ENCODE peak calls at places on chromosomes 1 and 21, in four cellular contexts. One of them, this sample, is unnamed.

GRCh38 chr21:43208561-43209332 is 39.9 kb downstream of the CRYAA start:
- DNase-seq in prostate gland: peak; percentile 3
- DNase-seq in stimulated activated CD4-positive, alpha-beta T cell treated with anti-CD3 and anti-CD28 coated beads, Interleukin-12 subunit alpha, Interleukin-12 subunit beta, amount 100 ng/mL, for 4 hours: no peak
- DNase-seq in cardiac fibroblast: no peak
- DNase-seq in this sample: no peak

GRCh38 chr1:184476187-184476586 is 89.4 kb downstream of the C1orf21 start:
- DNase-seq in prostate gland: no peak
- DNase-seq in stimulated activated CD4-positive, alpha-beta T cell treated with anti-CD3 and anti-CD28 coated beads, Interleukin-12 subunit alpha, Interleukin-12 subunit beta, amount 100 ng/mL, for 4 hours: no peak
- DNase-seq in cardiac fibroblast: no peak
- DNase-seq in this sample: peak; percentile 67

GRCh38 chr1:180743868-180744267 is 112.0 kb downstream of the XPR1 start:
- DNase-seq in prostate gland: no peak
- DNase-seq in stimulated activated CD4-positive, alpha-beta T cell treated with anti-CD3 and anti-CD28 coated beads, Interleukin-12 subunit alpha, Interleukin-12 subunit beta, amount 100 ng/mL, for 4 hours: no peak
- DNase-seq in cardiac fibroblast: no peak
- DNase-seq in this sample: no peak

GRCh38 chr1:156368889-156369684 is at the start of gene RHBG:
- DNase-seq in prostate gland: peak; percentile 57
- DNase-seq in stimulated activated CD4-positive, alpha-beta T cell treated with anti-CD3 and anti-CD28 coated beads, Interleukin-12 subunit alpha, Interleukin-12 subunit beta, amount 100 ng/mL, for 4 hours: no peak
- DNase-seq in cardiac fibroblast: no peak
- DNase-seq in this sample: no peak

GRCh38 chr1:20466231-20466630 is 19.8 kb downstream of the CAMK2N1 start:
- DNase-seq in prostate gland: no peak
- DNase-seq in stimulated activated CD4-positive, alpha-beta T cell treated with anti-CD3 and anti-CD28 coated beads, Interleukin-12 subunit alpha, Interleukin-12 subunit beta, amount 100 ng/mL, for 4 hours: no peak
- DNase-seq in cardiac fibroblast: no peak
- DNase-seq in this sample: no peak

GRCh38 chr1:218703836-218704235 is 358.7 kb downstream of the TGFB2 start:
- DNase-seq in prostate gland: no peak
- DNase-seq in stimulated activated CD4-positive, alpha-beta T cell treated with anti-CD3 and anti-CD28 coated beads, Interleukin-12 subunit alpha, Interleukin-12 subunit beta, amount 100 ng/mL, for 4 hours: no peak
- DNase-seq in cardiac fibroblast: no peak
- DNase-seq in this sample: no peak

GRCh38 chr1:201326710-201327109 is 43.4 kb downstream of the PKP1 start:
- DNase-seq in prostate gland: no peak
- DNase-seq in stimulated activated CD4-positive, alpha-beta T cell treated with anti-CD3 and anti-CD28 coated beads, Interleukin-12 subunit alpha, Interleukin-12 subunit beta, amount 100 ng/mL, for 4 hours: no peak
- DNase-seq in cardiac fibroblast: no peak
- DNase-seq in this sample: no peak

GRCh38 chr1:32503153-32503552 is 36.1 kb upstream of the ZBTB8A start:
- DNase-seq in prostate gland: no peak
- DNase-seq in stimulated activated CD4-positive, alpha-beta T cell treated with anti-CD3 and anti-CD28 coated beads, Interleukin-12 subunit alpha, Interleukin-12 subunit beta, amount 100 ng/mL, for 4 hours: no peak
- DNase-seq in cardiac fibroblast: no peak
- DNase-seq in this sample: no peak

GRCh38 chr1:51753969-51754368 is 124.6 kb downstream of the NRDC start:
- DNase-seq in prostate gland: no peak
- DNase-seq in stimulated activated CD4-positive, alpha-beta T cell treated with anti-CD3 and anti-CD28 coated beads, Interleukin-12 subunit alpha, Interleukin-12 subunit beta, amount 100 ng/mL, for 4 hours: no peak
- DNase-seq in cardiac fibroblast: no peak
- DNase-seq in this sample: peak; percentile 6

GRCh38 chr21:41170442-41170841 is 2.5 kb downstream of the BACE2 start:
- DNase-seq in prostate gland: no peak
- DNase-seq in stimulated activated CD4-positive, alpha-beta T cell treated with anti-CD3 and anti-CD28 coated beads, Interleukin-12 subunit alpha, Interleukin-12 subunit beta, amount 100 ng/mL, for 4 hours: no peak
- DNase-seq in cardiac fibroblast: peak; percentile 54
- DNase-seq in this sample: no peak

GRCh38 chr21:15062566-15062965 is 2.2 kb downstream of the NRIP1 start:
- DNase-seq in prostate gland: no peak
- DNase-seq in stimulated activated CD4-positive, alpha-beta T cell treated with anti-CD3 and anti-CD28 coated beads, Interleukin-12 subunit alpha, Interleukin-12 subunit beta, amount 100 ng/mL, for 4 hours: no peak
- DNase-seq in cardiac fibroblast: peak; percentile 48
- DNase-seq in this sample: peak; percentile 42

GRCh38 chr1:5634893-5635292 is 357.3 kb downstream of the NPHP4 start:
- DNase-seq in prostate gland: no peak
- DNase-seq in stimulated activated CD4-positive, alpha-beta T cell treated with anti-CD3 and anti-CD28 coated beads, Interleukin-12 subunit alpha, Interleukin-12 subunit beta, amount 100 ng/mL, for 4 hours: no peak
- DNase-seq in cardiac fibroblast: no peak
- DNase-seq in this sample: no peak

GRCh38 chr21:41167348-41168342 is at the start of gene BACE2:
- DNase-seq in prostate gland: peak; percentile 89
- DNase-seq in stimulated activated CD4-positive, alpha-beta T cell treated with anti-CD3 and anti-CD28 coated beads, Interleukin-12 subunit alpha, Interleukin-12 subunit beta, amount 100 ng/mL, for 4 hours: peak; percentile 42
- DNase-seq in cardiac fibroblast: peak; percentile 72
- DNase-seq in this sample: peak; percentile 6

GRCh38 chr21:46562964-46563607 is 41.8 kb downstream of the S100B start:
- DNase-seq in prostate gland: no peak
- DNase-seq in stimulated activated CD4-positive, alpha-beta T cell treated with anti-CD3 and anti-CD28 coated beads, Interleukin-12 subunit alpha, Interleukin-12 subunit beta, amount 100 ng/mL, for 4 hours: no peak
- DNase-seq in cardiac fibroblast: peak; percentile 6
- DNase-seq in this sample: no peak

GRCh38 chr1:28339551-28339950 is 10.7 kb downstream of the MED18 start:
- DNase-seq in prostate gland: no peak
- DNase-seq in stimulated activated CD4-positive, alpha-beta T cell treated with anti-CD3 and anti-CD28 coated beads, Interleukin-12 subunit alpha, Interleukin-12 subunit beta, amount 100 ng/mL, for 4 hours: no peak
- DNase-seq in cardiac fibroblast: no peak
- DNase-seq in this sample: no peak

GRCh38 chr1:87279966-87280535 is 48.6 kb upstream of the LMO4 start:
- DNase-seq in prostate gland: no peak
- DNase-seq in stimulated activated CD4-positive, alpha-beta T cell treated with anti-CD3 and anti-CD28 coated beads, Interleukin-12 subunit alpha, Interleukin-12 subunit beta, amount 100 ng/mL, for 4 hours: no peak
- DNase-seq in cardiac fibroblast: peak; percentile 42
- DNase-seq in this sample: peak; percentile 31

GRCh38 chr1:40143891-40144575 is 17.2 kb upstream of the RLF start:
- DNase-seq in prostate gland: peak; percentile 71
- DNase-seq in stimulated activated CD4-positive, alpha-beta T cell treated with anti-CD3 and anti-CD28 coated beads, Interleukin-12 subunit alpha, Interleukin-12 subunit beta, amount 100 ng/mL, for 4 hours: peak; percentile 32
- DNase-seq in cardiac fibroblast: peak; percentile 83
- DNase-seq in this sample: peak; percentile 62

GRCh38 chr1:153490272-153491051 is 30.0 kb upstream of the S100A7 start:
- DNase-seq in prostate gland: peak; percentile 90
- DNase-seq in stimulated activated CD4-positive, alpha-beta T cell treated with anti-CD3 and anti-CD28 coated beads, Interleukin-12 subunit alpha, Interleukin-12 subunit beta, amount 100 ng/mL, for 4 hours: no peak
- DNase-seq in cardiac fibroblast: peak; percentile 97
- DNase-seq in this sample: peak; percentile 90

GRCh38 chr1:236821111-236821625 is 26.1 kb downstream of the MTR start:
- DNase-seq in prostate gland: no peak
- DNase-seq in stimulated activated CD4-positive, alpha-beta T cell treated with anti-CD3 and anti-CD28 coated beads, Interleukin-12 subunit alpha, Interleukin-12 subunit beta, amount 100 ng/mL, for 4 hours: no peak
- DNase-seq in cardiac fibroblast: no peak
- DNase-seq in this sample: peak; percentile 90